ENCODE peak calls at places on chromosomes 6 and 20, in ten cellular contexts. N is Peyer's patch, J is endothelial cell of umbilical vein, H is fibroblast of lung, Q is mucosa of descending colon, D is right cardiac atrium, L is neural progenitor cell, B is choroid plexus epithelial cell, K is heart right ventricle, T is A673. A is an unnamed sample.

GRCh38 chr6:163494279-163494727 is 79.8 kb downstream of the QKI start:
- DNase-seq in N (no peak), J (no peak), H (peak), Q (no peak), D (no peak), L (no peak), B (no peak), K (no peak), T (peak), A (no peak)

GRCh38 chr6:18323935-18324707 is 59.8 kb upstream of the DEK start:
- DNase-seq in N (no peak), J (peak), H (peak), Q (no peak), D (no peak), L (peak), B (peak), K (no peak), T (peak), A (peak)

GRCh38 chr6:3438190-3439167 is 18.4 kb downstream of the SLC22A23 start:
- DNase-seq in N (no peak), J (no peak), H (peak), Q (no peak), D (no peak), L (no peak), B (peak), K (no peak), T (peak), A (peak)

GRCh38 chr6:33692760-33693158 is 18.7 kb downstream of the UQCC2 start:
- DNase-seq in N (peak), J (no peak), H (peak), Q (peak), D (no peak), L (no peak), B (no peak), K (peak), T (no peak), A (no peak)

GRCh38 chr6:50989123-50989522 is 170.5 kb downstream of the TFAP2B start:
- DNase-seq in N (no peak), J (no peak), H (no peak), Q (no peak), D (no peak), L (no peak), B (no peak), K (no peak), T (no peak), A (no peak)

GRCh38 chr20:37381621-37382538 is 35.9 kb downstream of the SRC start:
- DNase-seq in N (no peak), J (no peak), H (no peak), Q (no peak), D (peak), L (no peak), B (no peak), K (no peak), T (no peak), A (no peak)

GRCh38 chr6:27630727-27631613 is 158.1 kb upstream of the ZNF184 start:
- DNase-seq in N (no peak), J (peak), H (peak), Q (no peak), D (no peak), L (peak), B (peak), K (no peak), T (peak), A (peak)

GRCh38 chr6:105075210-105075609 is 104.6 kb downstream of the POPDC3 start:
- DNase-seq in N (no peak), J (no peak), H (no peak), Q (no peak), D (no peak), L (no peak), B (no peak), K (no peak), T (no peak), A (no peak)

GRCh38 chr6:88536056-88536455 is 369.9 kb upstream of the CNR1 start:
- DNase-seq in N (no peak), J (no peak), H (no peak), Q (no peak), D (no peak), L (no peak), B (no peak), K (no peak), T (no peak), A (no peak)

GRCh38 chr6:12266571-12266970 is 23.6 kb upstream of the EDN1 start:
- DNase-seq in N (no peak), J (no peak), H (peak), Q (no peak), D (no peak), L (no peak), B (peak), K (no peak), T (no peak), A (no peak)

GRCh38 chr6:166540631-166541331 is 45.7 kb downstream of the RAMACL start:
- DNase-seq in N (peak), J (no peak), H (peak), Q (no peak), D (no peak), L (no peak), B (no peak), K (no peak), T (peak), A (no peak)

GRCh38 chr6:6315660-6316059 is 4.8 kb downstream of the F13A1 start:
- DNase-seq in N (no peak), J (peak), H (peak), Q (no peak), D (peak), L (peak), B (peak), K (no peak), T (peak), A (peak)

GRCh38 chr6:56040271-56040670 is 164.9 kb upstream of the BMP5 start:
- DNase-seq in N (no peak), J (no peak), H (peak), Q (no peak), D (no peak), L (no peak), B (peak), K (no peak), T (peak), A (no peak)

GRCh38 chr20:17858450-17859001 is 110.1 kb downstream of the SNX5 start:
- DNase-seq in N (no peak), J (no peak), H (no peak), Q (no peak), D (no peak), L (no peak), B (no peak), K (no peak), T (no peak), A (no peak)

GRCh38 chr6:164068533-164068932 is 654.0 kb downstream of the QKI start:
- DNase-seq in N (no peak), J (no peak), H (peak), Q (no peak), D (no peak), L (no peak), B (no peak), K (no peak), T (no peak), A (no peak)

GRCh38 chr20:8812818-8813217 is 256.1 kb upstream of the PLCB4 start:
- DNase-seq in N (no peak), J (peak), H (no peak), Q (no peak), D (peak), L (no peak), B (no peak), K (peak), T (peak), A (no peak)

GRCh38 chr20:58091810-58092209 is 136.6 kb downstream of the ANKRD60 start:
- DNase-seq in N (no peak), J (no peak), H (no peak), Q (no peak), D (no peak), L (no peak), B (no peak), K (no peak), T (no peak), A (no peak)

GRCh38 chr20:3934628-3935027 is 45.4 kb downstream of the PANK2 start:
- DNase-seq in N (no peak), J (no peak), H (no peak), Q (no peak), D (no peak), L (no peak), B (no peak), K (no peak), T (no peak), A (no peak)

GRCh38 chr20:3931664-3932063 is 42.5 kb downstream of the PANK2 start:
- DNase-seq in N (no peak), J (no peak), H (peak), Q (no peak), D (no peak), L (no peak), B (no peak), K (no peak), T (no peak), A (no peak)

GRCh38 chr20:3933126-3933684 is 44.0 kb downstream of the PANK2 start:
- DNase-seq in N (no peak), J (no peak), H (no peak), Q (no peak), D (no peak), L (no peak), B (no peak), K (no peak), T (no peak), A (no peak)

GRCh38 chr20:3930265-3931206 is 41.3 kb downstream of the PANK2 start:
- DNase-seq in N (no peak), J (no peak), H (no peak), Q (no peak), D (no peak), L (no peak), B (no peak), K (no peak), T (no peak), A (no peak)

GRCh38 chr20:3932277-3933073 is 43.3 kb downstream of the PANK2 start:
- DNase-seq in N (no peak), J (peak), H (no peak), Q (no peak), D (no peak), L (no peak), B (peak), K (no peak), T (no peak), A (no peak)
- H3K4me3 ChIP-seq in N (peak), J (no peak), H (peak), Q (no peak), D (peak), L (no peak), B (peak), K (peak), T (no peak), A (no peak)

GRCh38 chr6:84763397-84764331 is 734 bp downstream of the TBX18 start:
- DNase-seq in N (no peak), J (peak), H (peak), Q (peak), D (peak), L (peak), B (peak), K (peak), T (peak), A (peak)

GRCh38 chr6:84764332-84765049 is at the start of gene TBX18:
- DNase-seq in N (peak), J (peak), H (peak), Q (peak), D (peak), L (peak), B (peak), K (peak), T (peak), A (peak)

GRCh38 chr6:84762941-84763396 is 1.4 kb downstream of the TBX18 start:
- DNase-seq in N (no peak), J (peak), H (no peak), Q (peak), D (peak), L (peak), B (no peak), K (peak), T (peak), A (peak)

GRCh38 chr6:84766118-84766683 is 1.8 kb upstream of the TBX18 start:
- DNase-seq in N (no peak), J (no peak), H (no peak), Q (no peak), D (peak), L (peak), B (peak), K (peak), T (no peak), A (no peak)

GRCh38 chr6:84762220-84762940 is 2.0 kb downstream of the TBX18 start:
- DNase-seq in N (no peak), J (peak), H (peak), Q (peak), D (peak), L (peak), B (peak), K (peak), T (peak), A (peak)
- H3K4me3 ChIP-seq in N (peak), J (peak), H (peak), Q (no peak), D (peak), L (peak), B (peak), K (peak), T (peak), A (peak)

GRCh38 chr6:137492771-137493217 is 1.4 kb downstream of the OLIG3 start:
- DNase-seq in N (no peak), J (no peak), H (no peak), Q (no peak), D (no peak), L (no peak), B (no peak), K (no peak), T (no peak), A (no peak)
- H3K4me3 ChIP-seq in N (no peak), J (no peak), H (no peak), Q (no peak), D (no peak), L (no peak), B (no peak), K (no peak), T (no peak), A (no peak)

GRCh38 chr6:26126394-26127221 is 39.4 kb downstream of the HFE start:
- DNase-seq in N (no peak), J (no peak), H (peak), Q (no peak), D (no peak), L (no peak), B (peak), K (no peak), T (no peak), A (peak)

GRCh38 chr6:26125015-26125690 is 37.9 kb downstream of the HFE start:
- DNase-seq in N (no peak), J (peak), H (no peak), Q (no peak), D (peak), L (peak), B (peak), K (no peak), T (no peak), A (peak)

GRCh38 chr6:26129656-26130055 is 42.4 kb downstream of the HFE start:
- DNase-seq in N (no peak), J (no peak), H (no peak), Q (no peak), D (no peak), L (no peak), B (no peak), K (no peak), T (no peak), A (no peak)

GRCh38 chr6:26130581-26131247 is 43.5 kb downstream of the HFE start:
- DNase-seq in N (no peak), J (no peak), H (no peak), Q (no peak), D (no peak), L (no peak), B (no peak), K (no peak), T (no peak), A (no peak)

GRCh38 chr6:26128013-26128771 is 41.0 kb downstream of the HFE start:
- DNase-seq in N (no peak), J (no peak), H (no peak), Q (no peak), D (no peak), L (no peak), B (no peak), K (no peak), T (no peak), A (no peak)
- H3K4me3 ChIP-seq in N (peak), J (no peak), H (peak), Q (no peak), D (no peak), L (no peak), B (peak), K (peak), T (peak), A (no peak)

GRCh38 chr6:41896280-41896679 is 1.1 kb upstream of the USP49 start:
- DNase-seq in N (no peak), J (no peak), H (no peak), Q (no peak), D (no peak), L (no peak), B (no peak), K (no peak), T (no peak), A (no peak)

GRCh38 chr6:41894366-41895299 is 542 bp downstream of the USP49 start:
- DNase-seq in N (no peak), J (peak), H (peak), Q (no peak), D (no peak), L (peak), B (no peak), K (no peak), T (peak), A (peak)

GRCh38 chr6:41887355-41887754 is 7.8 kb downstream of the USP49 start:
- DNase-seq in N (no peak), J (no peak), H (no peak), Q (no peak), D (no peak), L (peak), B (no peak), K (no peak), T (no peak), A (peak)

GRCh38 chr6:41895300-41896233 is at the start of gene USP49:
- DNase-seq in N (peak), J (peak), H (peak), Q (peak), D (peak), L (peak), B (peak), K (peak), T (peak), A (peak)

GRCh38 chr6:41892921-41893564 is 2.1 kb downstream of the USP49 start:
- DNase-seq in N (no peak), J (no peak), H (no peak), Q (no peak), D (no peak), L (peak), B (no peak), K (no peak), T (no peak), A (no peak)
- H3K4me3 ChIP-seq in N (no peak), J (no peak), H (no peak), Q (no peak), D (no peak), L (peak), B (no peak), K (no peak), T (no peak), A (peak)

DNA sequence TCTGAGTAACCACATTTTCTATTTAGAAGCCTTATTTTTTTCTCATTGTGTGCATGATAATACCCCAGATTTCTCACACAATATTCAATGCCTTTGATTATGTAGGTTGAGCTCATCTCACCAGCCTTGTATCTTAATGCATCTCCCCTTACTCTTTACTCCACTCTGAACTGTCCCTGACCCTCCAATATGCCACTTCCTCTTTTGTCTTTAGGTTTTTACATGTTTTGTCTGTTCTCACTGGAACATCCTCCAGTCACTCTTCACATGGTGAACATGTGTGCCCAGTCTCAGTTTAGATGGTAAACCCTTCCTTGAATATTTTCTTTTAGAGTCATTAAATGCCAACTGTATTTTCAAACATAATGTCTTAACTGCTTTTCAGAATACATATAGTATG is 392.9 kb upstream of the IMPG1 start:
- DNase-seq in N (no peak), J (no peak), H (no peak), Q (no peak), D (no peak), L (no peak), B (no peak), K (no peak), T (no peak), A (no peak)
- H3K4me3 ChIP-seq in N (no peak), J (no peak), H (no peak), Q (no peak), D (no peak), L (no peak), B (no peak), K (no peak), T (no peak), A (no peak)

A was measured in WERI-Rb-1.